ENCODE peak calls at places on chromosomes 1 and 21, in four cellular contexts. J is HCT116, O is HepG2, K is K562. B is an unnamed sample.

GRCh38 chr1:27325286-27325685 is 3.3 kb downstream of the TMEM222 start:
- DNase-seq in K (no peak), O (no peak), J (no peak), B (no peak)

GRCh38 chr1:192610114-192610958 is 25.6 kb upstream of the RGS13 start:
- DNase-seq in O (no peak), K (peak; percentile 15), J (peak; percentile 15), B (no peak)

GRCh38 chr1:153658400-153659174 is at the start of gene SNAPIN:
- DNase-seq in J (peak; percentile 69), O (peak; percentile 75), K (peak; percentile 92), B (peak; percentile 51)

GRCh38 chr1:52706941-52707926 is 9.1 kb upstream of the COA7 start:
- DNase-seq in J (no peak), K (no peak), O (no peak), B (no peak)

GRCh38 chr1:156504062-156504813 is 3.7 kb upstream of the MEF2D start:
- DNase-seq in K (no peak), J (no peak), O (no peak), B (peak; percentile 33)

GRCh38 chr1:37947364-37947763 is 511 bp upstream of the INPP5B start:
- DNase-seq in J (no peak), K (no peak), O (no peak), B (no peak)

GRCh38 chr1:53826367-53826766 is 11.7 kb downstream of the NDC1 start:
- DNase-seq in J (no peak), O (no peak), K (no peak), B (no peak)

GRCh38 chr21:38323721-38324591 is 67.2 kb downstream of the KCNJ15 start:
- DNase-seq in K (no peak), O (no peak), J (no peak), B (no peak)

GRCh38 chr1:24886241-24886640 is 43.8 kb downstream of the RUNX3 start:
- DNase-seq in J (no peak), O (no peak), K (no peak), B (no peak)

GRCh38 chr1:65343286-65343685 is 33.9 kb downstream of the DNAJC6 start:
- DNase-seq in O (no peak), J (no peak), K (no peak), B (no peak)

GRCh38 chr1:229370601-229371021 is 27.8 kb upstream of the CCSAP start:
- DNase-seq in J (no peak), O (no peak), K (no peak), B (no peak)

GRCh38 chr1:53316058-53316741 is 11.7 kb downstream of the LRP8 start:
- DNase-seq in J (no peak), O (no peak), K (peak; percentile 38), B (no peak)

GRCh38 chr1:208166340-208167138 is 77.6 kb downstream of the PLXNA2 start:
- DNase-seq in O (peak; percentile 69), J (no peak), K (no peak), B (no peak)

GRCh38 chr1:231603598-231604275 is 22.9 kb upstream of the DISC1 start:
- DNase-seq in J (peak; percentile 51), O (peak; percentile 69), K (peak; percentile 63), B (peak; percentile 54)

GRCh38 chr1:201421041-201421440 is 489 bp downstream of the TNNI1 start:
- DNase-seq in O (no peak), K (no peak), J (no peak), B (no peak)

GRCh38 chr1:15957221-15958090 is 18.4 kb downstream of the ZBTB17 start:
- DNase-seq in K (peak; percentile 75), O (no peak), J (no peak), B (no peak)

GRCh38 chr1:180928272-180929230 is 15.9 kb downstream of the KIAA1614 start:
- DNase-seq in O (peak; percentile 55), K (no peak), J (no peak), B (no peak)

GRCh38 chr1:214002472-214002871 is 14.7 kb downstream of the PROX1 start:
- DNase-seq in K (peak; percentile 34), J (no peak), O (peak; percentile 78), B (no peak)

GRCh38 chr1:81430955-81431646 is 369.6 kb upstream of the ADGRL2 start:
- DNase-seq in J (no peak), O (no peak), K (no peak), B (no peak)

GRCh38 chr1:197235355-197235754 is 32.7 kb upstream of the CRB1 start:
- DNase-seq in J (no peak), O (no peak), K (no peak), B (no peak)

GRCh38 chr1:154221815-154222081 is 993 bp downstream of the UBAP2L start:
- DNase-seq in J (no peak), O (peak; percentile 31), K (no peak), B (no peak)

GRCh38 chr1:243938146-243938676 is 88.2 kb upstream of the AKT3 start:
- DNase-seq in O (no peak), K (no peak), J (no peak), B (no peak)

GRCh38 chr1:160743266-160743665 is 4.2 kb downstream of the SLAMF7 start:
- DNase-seq in J (no peak), K (no peak), O (no peak), B (no peak)

GRCh38 chr1:50704126-50704525 is 255.9 kb downstream of the FAF1 start:
- DNase-seq in O (peak; percentile 38), J (peak; percentile 6), K (peak; percentile 68), B (peak; percentile 36)

GRCh38 chr1:9239622-9240401 is 5.2 kb downstream of the H6PD start:
- DNase-seq in O (peak; percentile 83), J (no peak), K (no peak), B (no peak)

GRCh38 chr1:109611308-109611950 is 8.0 kb downstream of the GNAT2 start:
- DNase-seq in J (no peak), O (no peak), K (no peak), B (no peak)

GRCh38 chr1:212540031-212540430 is 68.5 kb upstream of the ATF3 start:
- DNase-seq in O (no peak), J (no peak), K (no peak), B (no peak)

GRCh38 chr1:64733576-64734288 is 11.1 kb upstream of the RAVER2 start:
- DNase-seq in O (no peak), K (no peak), J (no peak), B (no peak)

GRCh38 chr1:171486048-171486519 is 754 bp downstream of the PRRC2C start:
- DNase-seq in O (peak; percentile 50), J (peak; percentile 16), K (peak; percentile 51), B (peak; percentile 4)

GRCh38 chr1:171484760-171485374 is 463 bp upstream of the PRRC2C start:
- DNase-seq in O (no peak), K (no peak), J (no peak), B (no peak)

GRCh38 chr1:171485375-171486047 is at the start of gene PRRC2C:
- DNase-seq in J (peak; percentile 96), K (peak; percentile 93), O (peak; percentile 95), B (peak; percentile 93)

GRCh38 chr1:171487038-171487437 is 1.7 kb downstream of the PRRC2C start:
- DNase-seq in K (no peak), O (no peak), J (no peak), B (no peak)

GRCh38 chr1:171488190-171488929 is 3.0 kb downstream of the PRRC2C start:
- DNase-seq in J (no peak), O (no peak), K (no peak), B (no peak)
- H3K27ac ChIP-seq in J (no peak overlapping the region), O (no peak overlapping the region), K (peak overlapping the region; percentile 18), B (peak overlapping the region; percentile 31)

GRCh38 chr1:14486401-14487110 is 111.9 kb upstream of the KAZN start:
- DNase-seq in K (no peak), J (no peak), O (no peak), B (no peak)
- TF ChIP-seq TCF7L2 in K (no peak), J (no peak), O (no peak), B (peak; percentile 70)

DNA sequence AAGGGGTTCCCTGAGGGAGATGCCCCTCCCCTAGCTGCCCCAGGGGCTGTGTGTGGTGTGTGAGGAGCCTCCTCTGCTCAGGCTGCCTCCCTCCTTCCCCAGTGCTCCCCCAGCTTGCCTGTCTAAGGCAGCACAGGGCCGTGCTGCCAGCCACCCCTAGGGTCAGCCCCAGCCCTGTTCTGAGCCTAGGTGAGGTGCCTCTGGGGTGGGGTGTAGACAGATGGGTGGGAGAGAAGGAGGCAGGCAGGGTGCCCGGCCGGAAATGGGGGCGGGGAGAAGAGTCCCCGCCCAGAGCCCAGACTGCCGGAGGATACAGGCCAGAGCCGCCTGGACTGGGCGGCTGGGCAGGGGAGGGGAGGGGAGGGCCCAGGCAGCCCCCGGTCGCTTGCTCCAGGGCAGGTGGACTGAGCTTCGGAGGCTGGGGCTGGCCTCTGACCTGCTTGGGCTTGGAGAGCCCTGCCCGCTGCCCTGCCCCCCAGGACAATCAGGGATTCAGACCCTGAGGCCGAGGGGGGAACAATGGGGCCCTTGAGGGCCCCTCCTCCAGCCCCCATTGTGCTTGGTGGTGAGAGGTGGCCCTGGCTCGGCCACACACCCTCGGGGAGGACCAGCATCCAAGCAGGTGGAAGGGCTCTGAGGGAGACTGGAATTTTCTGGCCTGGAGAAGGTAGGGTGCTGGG is at the start of gene GJC2:
- DNase-seq in K (peak; percentile 83), O (peak; percentile 56), J (no peak), B (no peak)
- H3K27ac ChIP-seq in K (peak within 1 kb of the TSS; percentile 62), O (peak within 1 kb of the TSS; percentile 73), J (no peak within 1 kb of the TSS), B (peak within 1 kb of the TSS; percentile 72)

GRCh38 chr1:7258622-7259135 is 473.4 kb downstream of the CAMTA1 start:
- DNase-seq in K (no peak), O (no peak), J (no peak), B (no peak)
- TF ChIP-seq TCF7L2 in K (no peak), O (no peak), J (no peak), B (no peak)

DNA sequence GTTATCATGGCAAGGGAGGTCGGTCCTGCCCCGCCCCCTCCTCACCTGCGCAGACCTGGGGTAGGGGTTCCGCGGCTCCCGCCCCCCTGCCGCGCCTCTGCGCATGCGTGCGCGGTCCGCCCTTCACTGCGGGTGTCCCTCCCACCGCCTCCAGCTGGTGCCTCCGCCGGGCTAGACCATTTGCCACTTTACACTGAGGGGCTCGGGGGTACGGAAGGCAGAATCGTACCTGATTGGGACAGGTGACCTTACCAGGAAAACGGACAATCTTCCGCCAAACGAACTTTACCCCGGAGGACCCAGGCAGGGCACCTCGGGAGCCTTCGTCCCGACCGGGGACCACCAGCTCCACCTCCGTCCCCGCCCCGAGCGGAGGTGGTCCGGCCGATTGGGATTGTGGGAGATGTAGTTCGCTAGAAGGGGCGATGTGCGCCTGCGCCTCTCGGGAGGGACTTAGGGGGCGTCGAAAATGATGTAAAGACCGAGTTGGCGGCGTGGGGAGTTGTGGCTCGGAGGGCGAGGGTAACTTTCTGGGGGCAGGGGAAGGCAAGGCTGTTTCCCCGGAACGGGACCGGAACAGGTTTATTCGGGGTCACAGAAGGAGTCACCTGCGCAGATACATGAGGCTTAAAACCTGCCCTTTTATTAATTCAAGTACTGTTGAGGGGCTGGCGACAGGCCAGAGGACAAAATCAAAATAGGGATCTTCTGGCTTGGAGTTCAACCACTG is at the start of gene DNAJC28:
- DNase-seq in K (peak; percentile 98), J (peak; percentile 85), O (peak; percentile 87), B (peak; percentile 67)
- H3K27ac ChIP-seq in K (peak within 1 kb of the TSS; percentile 66), J (peak within 1 kb of the TSS; percentile 34), O (peak within 1 kb of the TSS; percentile 56), B (peak within 1 kb of the TSS; percentile 82)

B was measured in Panc1.